ENCODE peak calls at places on chromosomes 11 and 22, in six cellular contexts. One of them, this sample, is unnamed.
A peak's percentile ranks its signal among the peaks of the same experiment; 100 is the strongest.

GRCh38 chr11:10413268-10413667 is 41.8 kb upstream of the AMPD3 start:
- DNase-seq in lung: no peak
- DNase-seq in fibroblast of lung: no peak
- DNase-seq in psoas muscle: no peak
- DNase-seq in left lung: no peak
- DNase-seq in trophoblast cell: no peak
- DNase-seq in this sample: no peak

GRCh38 chr22:25159028-25159427 is 40.6 kb upstream of the CRYBB3 start:
- DNase-seq in lung: no peak
- DNase-seq in fibroblast of lung: peak; percentile 18
- DNase-seq in psoas muscle: peak; percentile 47
- DNase-seq in left lung: no peak
- DNase-seq in trophoblast cell: no peak
- DNase-seq in this sample: no peak

GRCh38 chr22:29524440-29525191 is 28.9 kb downstream of the THOC5 start:
- DNase-seq in lung: no peak
- DNase-seq in fibroblast of lung: peak; percentile 25
- DNase-seq in psoas muscle: no peak
- DNase-seq in left lung: no peak
- DNase-seq in trophoblast cell: peak; percentile 54
- DNase-seq in this sample: peak; percentile 57

GRCh38 chr11:47257518-47258316 is at the start of gene NR1H3:
- DNase-seq in lung: peak; percentile 84
- DNase-seq in fibroblast of lung: peak; percentile 68
- DNase-seq in psoas muscle: peak; percentile 84
- DNase-seq in left lung: peak; percentile 91
- DNase-seq in trophoblast cell: peak; percentile 9
- DNase-seq in this sample: peak; percentile 56

GRCh38 chr11:11931461-11932055 is 76.9 kb downstream of the DKK3 start:
- DNase-seq in lung: no peak
- DNase-seq in fibroblast of lung: peak; percentile 68
- DNase-seq in psoas muscle: no peak
- DNase-seq in left lung: no peak
- DNase-seq in trophoblast cell: peak; percentile 23
- DNase-seq in this sample: peak; percentile 45

GRCh38 chr11:46918778-46919513 is 596 bp upstream of the LRP4 start:
- DNase-seq in lung: no peak
- DNase-seq in fibroblast of lung: no peak
- DNase-seq in psoas muscle: no peak
- DNase-seq in left lung: no peak
- DNase-seq in trophoblast cell: no peak
- DNase-seq in this sample: peak; percentile 44

GRCh38 chr11:74024630-74025029 is 15.7 kb upstream of the UCP3 start:
- DNase-seq in lung: peak; percentile 42
- DNase-seq in fibroblast of lung: peak; percentile 73
- DNase-seq in psoas muscle: peak; percentile 83
- DNase-seq in left lung: no peak
- DNase-seq in trophoblast cell: no peak
- DNase-seq in this sample: no peak

GRCh38 chr11:122733301-122733686 is 77.8 kb downstream of the UBASH3B start:
- DNase-seq in lung: no peak
- DNase-seq in fibroblast of lung: peak; percentile 77
- DNase-seq in psoas muscle: peak; percentile 22
- DNase-seq in left lung: no peak
- DNase-seq in trophoblast cell: peak; percentile 90
- DNase-seq in this sample: peak; percentile 24

GRCh38 chr11:33248416-33248957 is 8.7 kb upstream of the HIPK3 start:
- DNase-seq in lung: no peak
- DNase-seq in fibroblast of lung: peak; percentile 89
- DNase-seq in psoas muscle: no peak
- DNase-seq in left lung: no peak
- DNase-seq in trophoblast cell: no peak
- DNase-seq in this sample: no peak

GRCh38 chr11:78995166-78995565 is 420.5 kb upstream of the NARS2 start:
- DNase-seq in lung: no peak
- DNase-seq in fibroblast of lung: no peak
- DNase-seq in psoas muscle: no peak
- DNase-seq in left lung: no peak
- DNase-seq in trophoblast cell: no peak
- DNase-seq in this sample: no peak

GRCh38 chr11:64444838-64445441 is 86.0 kb downstream of the RPS6KA4 start:
- DNase-seq in lung: no peak
- DNase-seq in fibroblast of lung: peak; percentile 11
- DNase-seq in psoas muscle: no peak
- DNase-seq in left lung: no peak
- DNase-seq in trophoblast cell: no peak
- DNase-seq in this sample: no peak

GRCh38 chr11:1832181-1832988 is 2.4 kb upstream of the SYT8 start:
- DNase-seq in lung: no peak
- DNase-seq in fibroblast of lung: peak; percentile 14
- DNase-seq in psoas muscle: peak; percentile 66
- DNase-seq in left lung: peak; percentile 94
- DNase-seq in trophoblast cell: no peak
- DNase-seq in this sample: peak; percentile 19

GRCh38 chr11:75632962-75633361 is 35.9 kb downstream of the MAP6 start:
- DNase-seq in lung: no peak
- DNase-seq in fibroblast of lung: no peak
- DNase-seq in psoas muscle: no peak
- DNase-seq in left lung: no peak
- DNase-seq in trophoblast cell: no peak
- DNase-seq in this sample: no peak

GRCh38 chr22:43426816-43427215 is 15.0 kb downstream of the MPPED1 start:
- DNase-seq in lung: no peak
- DNase-seq in fibroblast of lung: no peak
- DNase-seq in psoas muscle: no peak
- DNase-seq in left lung: no peak
- DNase-seq in trophoblast cell: no peak
- DNase-seq in this sample: no peak

GRCh38 chr11:31366795-31367194 is 2.7 kb downstream of the DCDC1 start:
- DNase-seq in lung: no peak
- DNase-seq in fibroblast of lung: no peak
- DNase-seq in psoas muscle: no peak
- DNase-seq in left lung: no peak
- DNase-seq in trophoblast cell: no peak
- DNase-seq in this sample: no peak

GRCh38 chr11:57772562-57772961 is 11.0 kb downstream of the CTNND1 start:
- DNase-seq in lung: no peak
- DNase-seq in fibroblast of lung: peak; percentile 64
- DNase-seq in psoas muscle: no peak
- DNase-seq in left lung: no peak
- DNase-seq in trophoblast cell: no peak
- DNase-seq in this sample: no peak

GRCh38 chr11:115226556-115226955 is 277.7 kb downstream of the CADM1 start:
- DNase-seq in lung: peak; percentile 41
- DNase-seq in fibroblast of lung: peak; percentile 96
- DNase-seq in psoas muscle: no peak
- DNase-seq in left lung: no peak
- DNase-seq in trophoblast cell: peak; percentile 77
- DNase-seq in this sample: no peak

GRCh38 chr22:22058649-22059475 is 76.3 kb upstream of the TOP3B start:
- DNase-seq in lung: no peak
- DNase-seq in fibroblast of lung: no peak
- DNase-seq in psoas muscle: no peak
- DNase-seq in left lung: no peak
- DNase-seq in trophoblast cell: no peak
- DNase-seq in this sample: no peak

DNA sequence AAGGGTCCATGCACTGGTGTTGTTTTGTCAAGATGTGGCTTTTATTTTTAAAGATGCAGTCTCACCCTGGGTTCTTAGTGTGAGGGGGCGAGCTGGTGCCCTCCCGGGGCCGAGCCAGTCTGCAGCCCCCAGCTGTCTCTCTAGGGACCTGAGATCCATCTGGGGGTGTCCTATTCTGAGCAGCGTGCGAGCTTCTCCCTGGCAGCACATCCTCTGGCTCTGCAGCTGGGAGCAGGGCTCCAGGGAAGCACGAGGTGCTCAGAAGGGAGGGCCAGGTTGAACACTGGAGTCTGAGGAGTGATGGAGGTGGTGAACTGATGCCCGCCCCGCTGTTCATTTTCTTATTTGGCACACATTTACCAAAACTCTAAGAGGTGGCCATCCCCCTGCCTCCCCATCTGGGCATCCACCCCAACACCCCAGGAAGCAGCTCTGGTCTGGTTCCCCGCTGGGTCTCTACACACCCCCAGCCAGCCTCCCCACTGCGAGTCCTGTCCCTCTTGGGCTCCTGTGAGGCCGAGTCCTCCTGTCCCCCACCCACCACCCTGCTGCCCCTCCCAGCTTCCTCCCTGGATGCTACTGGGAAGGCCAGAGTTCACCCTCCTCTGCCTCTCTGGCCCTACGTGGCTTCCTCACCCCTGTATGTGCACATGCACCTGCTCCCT is 956.4 kb downstream of the BRD1 start:
- DNase-seq in lung: no peak
- DNase-seq in fibroblast of lung: no peak
- DNase-seq in psoas muscle: no peak
- DNase-seq in left lung: no peak
- DNase-seq in trophoblast cell: no peak
- DNase-seq in this sample: no peak
- H3K9me3 ChIP-seq in lung: peaks cover 5% of the 10 kb centered on the region
- H3K9me3 ChIP-seq in fibroblast of lung: no peaks in the 10 kb centered on the region
- H3K9me3 ChIP-seq in psoas muscle: no peaks in the 10 kb centered on the region
- H3K9me3 ChIP-seq in left lung: peaks cover 6% of the 10 kb centered on the region
- H3K9me3 ChIP-seq in trophoblast cell: no peaks in the 10 kb centered on the region
- H3K9me3 ChIP-seq in this sample: no peaks in the 10 kb centered on the region

GRCh38 chr11:5625281-5625680 is 480 bp downstream of the TRIM34 start:
- DNase-seq in lung: no peak
- DNase-seq in fibroblast of lung: no peak
- DNase-seq in psoas muscle: no peak
- DNase-seq in left lung: no peak
- DNase-seq in trophoblast cell: no peak
- DNase-seq in this sample: no peak
- H3K4me3 ChIP-seq in lung: peak overlapping the region; percentile 56
- H3K4me3 ChIP-seq in fibroblast of lung: peak overlapping the region; percentile 71
- H3K4me3 ChIP-seq in psoas muscle: peak overlapping the region; percentile 66
- H3K4me3 ChIP-seq in left lung: peak overlapping the region; percentile 51
- H3K4me3 ChIP-seq in trophoblast cell: no peak overlapping the region
- H3K4me3 ChIP-seq in this sample: no peak overlapping the region

DNA sequence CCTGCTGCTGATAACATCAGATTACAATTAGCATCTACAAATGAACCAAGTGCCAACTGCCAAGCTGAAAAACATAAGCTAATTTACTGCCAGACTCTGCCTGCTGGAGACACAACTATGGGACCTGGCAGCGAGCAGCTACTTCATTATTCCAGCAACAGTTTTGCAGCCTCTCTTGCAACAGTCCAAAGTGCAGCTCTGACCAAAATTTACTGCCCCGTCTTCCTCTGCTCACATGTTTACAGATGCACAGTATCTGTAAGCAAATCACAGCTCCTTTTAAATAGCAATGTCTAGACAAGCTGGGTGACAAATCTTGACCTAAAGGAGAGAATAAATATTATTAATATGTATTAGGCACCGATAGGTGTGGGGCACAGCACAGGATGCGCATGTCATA is 232.2 kb upstream of the PITPNB start:
- DNase-seq in lung: no peak
- DNase-seq in fibroblast of lung: no peak
- DNase-seq in psoas muscle: no peak
- DNase-seq in left lung: no peak
- DNase-seq in trophoblast cell: no peak
- DNase-seq in this sample: no peak
- H3K9me3 ChIP-seq in lung: no peaks in the 10 kb centered on the region
- H3K9me3 ChIP-seq in fibroblast of lung: no peaks in the 10 kb centered on the region
- H3K9me3 ChIP-seq in psoas muscle: no peaks in the 10 kb centered on the region
- H3K9me3 ChIP-seq in left lung: no peaks in the 10 kb centered on the region
- H3K9me3 ChIP-seq in trophoblast cell: no peaks in the 10 kb centered on the region
- H3K9me3 ChIP-seq in this sample: peaks cover 4% of the 10 kb centered on the region

GRCh38 chr11:6474423-6474792 is 667 bp upstream of the TRIM3 start:
- DNase-seq in lung: no peak
- DNase-seq in fibroblast of lung: no peak
- DNase-seq in psoas muscle: no peak
- DNase-seq in left lung: no peak
- DNase-seq in trophoblast cell: no peak
- DNase-seq in this sample: no peak

GRCh38 chr11:6475936-6476335 is 2.2 kb upstream of the TRIM3 start:
- DNase-seq in lung: no peak
- DNase-seq in fibroblast of lung: no peak
- DNase-seq in psoas muscle: no peak
- DNase-seq in left lung: no peak
- DNase-seq in trophoblast cell: no peak
- DNase-seq in this sample: no peak

GRCh38 chr11:6476571-6476970 is 2.8 kb upstream of the TRIM3 start:
- DNase-seq in lung: no peak
- DNase-seq in fibroblast of lung: no peak
- DNase-seq in psoas muscle: no peak
- DNase-seq in left lung: no peak
- DNase-seq in trophoblast cell: no peak
- DNase-seq in this sample: no peak

GRCh38 chr11:6473481-6474422 is at the start of gene TRIM3:
- DNase-seq in lung: peak; percentile 93
- DNase-seq in fibroblast of lung: peak; percentile 85
- DNase-seq in psoas muscle: peak; percentile 96
- DNase-seq in left lung: peak; percentile 98
- DNase-seq in trophoblast cell: peak; percentile 84
- DNase-seq in this sample: peak; percentile 95

DNA sequence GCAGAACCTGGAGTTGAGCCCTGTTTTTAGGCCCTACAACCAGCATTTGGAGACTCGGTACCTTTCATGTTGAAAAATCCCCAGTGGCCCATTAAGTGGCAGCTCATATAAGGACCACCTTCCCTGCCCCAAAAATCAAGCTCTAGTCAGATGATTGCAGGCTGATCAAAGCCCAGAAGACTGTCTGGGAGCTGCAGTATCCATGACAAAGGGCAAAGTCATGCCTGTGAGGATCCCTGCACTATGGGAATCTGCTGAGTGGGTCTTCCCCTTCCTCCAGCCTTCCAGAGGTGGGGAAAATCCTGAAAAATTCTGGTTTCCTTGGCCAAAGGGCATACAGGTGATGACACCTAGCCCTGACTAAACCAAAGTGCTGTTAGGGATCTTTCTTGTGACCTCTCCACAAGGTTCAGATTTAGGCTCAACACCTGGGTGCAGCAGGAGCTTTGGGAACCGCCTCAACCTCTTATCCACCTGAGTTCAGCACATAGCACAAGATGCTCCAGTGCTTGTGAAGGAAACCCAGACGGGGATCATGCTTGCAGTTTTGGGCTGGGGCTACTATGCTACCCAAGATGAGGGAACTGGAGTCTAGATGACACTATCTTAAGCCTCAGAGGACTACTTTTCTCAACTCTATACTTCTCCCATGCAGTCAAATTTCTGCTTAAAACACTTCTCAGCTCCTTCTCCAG is 1.2 kb upstream of the TRIM3 start:
- DNase-seq in lung: no peak
- DNase-seq in fibroblast of lung: no peak
- DNase-seq in psoas muscle: no peak
- DNase-seq in left lung: no peak
- DNase-seq in trophoblast cell: peak; percentile 44
- DNase-seq in this sample: no peak
- H3K4me3 ChIP-seq in lung: no peak overlapping the region
- H3K4me3 ChIP-seq in fibroblast of lung: peak overlapping the region; percentile 67
- H3K4me3 ChIP-seq in psoas muscle: peak overlapping the region; percentile 91
- H3K4me3 ChIP-seq in left lung: no peak overlapping the region
- H3K4me3 ChIP-seq in trophoblast cell: no peak overlapping the region
- H3K4me3 ChIP-seq in this sample: no peak overlapping the region

DNA sequence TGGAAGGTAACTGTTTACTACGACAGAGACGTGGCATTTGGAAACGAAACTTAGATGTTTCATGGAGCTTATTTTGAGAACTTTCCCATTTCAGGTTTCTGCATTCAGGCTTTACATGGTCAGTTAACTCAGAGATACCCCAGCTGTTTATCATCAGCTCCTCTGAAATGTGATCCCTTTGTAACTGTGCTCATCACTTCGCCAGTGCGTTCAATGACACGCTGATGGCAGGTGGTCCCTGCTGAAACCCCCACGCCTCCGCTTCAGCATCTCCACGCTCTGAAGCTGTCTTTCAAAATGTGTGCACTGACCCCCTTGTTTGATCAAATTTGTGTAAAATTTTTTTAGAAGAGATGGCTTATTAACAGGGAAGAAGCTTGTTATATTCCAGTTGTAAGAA is 30.5 kb downstream of the ALG12 start:
- DNase-seq in lung: no peak
- DNase-seq in fibroblast of lung: no peak
- DNase-seq in psoas muscle: no peak
- DNase-seq in left lung: no peak
- DNase-seq in trophoblast cell: no peak
- DNase-seq in this sample: no peak
- H3K9me3 ChIP-seq in lung: no peaks in the 10 kb centered on the region
- H3K9me3 ChIP-seq in fibroblast of lung: no peaks in the 10 kb centered on the region
- H3K9me3 ChIP-seq in psoas muscle: no peaks in the 10 kb centered on the region
- H3K9me3 ChIP-seq in left lung: peaks cover 9% of the 10 kb centered on the region
- H3K9me3 ChIP-seq in trophoblast cell: peaks cover 13% of the 10 kb centered on the region
- H3K9me3 ChIP-seq in this sample: peaks cover 4% of the 10 kb centered on the region